ENCODE peak calls at places on chromosomes 2 and 18, in five cellular contexts. W is endodermal cell, A is epithelial cell of esophagus, O is cardiac fibroblast, Q is esophagus squamous epithelium. V is an unnamed sample.

GRCh38 chr18:22739243-22739642 is 193.9 kb upstream of the RBBP8 start:
- DNase-seq in A (no peak), O (no peak), W (no peak), Q (no peak), V (no peak)

GRCh38 chr2:42922790-42923631 is 130.6 kb upstream of the HAAO start:
- DNase-seq in Q (no peak), W (peak; percentile 29), O (peak; percentile 95), A (peak; percentile 71), V (peak; percentile 85)

GRCh38 chr2:1136071-1136470 is 185.4 kb downstream of the SNTG2 start:
- DNase-seq in W (peak; percentile 62), Q (no peak), A (no peak), O (peak; percentile 20), V (no peak)

GRCh38 chr2:206452750-206453149 is 9.4 kb downstream of the ADAM23 start:
- DNase-seq in A (peak; percentile 50), O (peak; percentile 33), W (no peak), Q (no peak), V (no peak)

GRCh38 chr2:24754985-24755690 is 38.1 kb downstream of the PTRHD1 start:
- DNase-seq in O (no peak), A (peak; percentile 35), W (no peak), Q (no peak), V (no peak)

GRCh38 chr2:181430406-181431199 is 26.6 kb upstream of the ITGA4 start:
- DNase-seq in A (peak; percentile 7), O (peak; percentile 23), W (no peak), Q (no peak), V (peak; percentile 10)

GRCh38 chr2:165497659-165498306 is 28.3 kb downstream of the CSRNP3 start:
- DNase-seq in Q (no peak), A (no peak), O (no peak), W (no peak), V (no peak)

GRCh38 chr2:136058262-136058661 is 59.7 kb downstream of the CXCR4 start:
- DNase-seq in A (no peak), W (no peak), O (no peak), Q (no peak), V (no peak)

GRCh38 chr18:39500320-39500719 is 1934.7 kb upstream of the CELF4 start:
- DNase-seq in W (no peak), Q (no peak), O (no peak), A (no peak), V (peak; percentile 16)

GRCh38 chr18:41371718-41372117 is 583.3 kb upstream of the PIK3C3 start:
- DNase-seq in W (no peak), Q (no peak), A (no peak), O (peak; percentile 34), V (no peak)

GRCh38 chr2:33322099-33322498 is 154.3 kb upstream of the RASGRP3 start:
- DNase-seq in W (no peak), A (no peak), Q (no peak), O (peak; percentile 68), V (peak; percentile 82)

GRCh38 chr18:45122510-45122909 is 441.8 kb downstream of the SETBP1 start:
- DNase-seq in A (peak; percentile 26), W (no peak), Q (no peak), O (peak; percentile 10), V (no peak)

GRCh38 chr2:218375212-218375611 is 6.9 kb upstream of the SLC11A1 start:
- DNase-seq in W (no peak), O (peak; percentile 56), Q (no peak), A (peak; percentile 16), V (peak; percentile 98)

GRCh38 chr2:213688129-213688528 is 403.9 kb downstream of the SPAG16 start:
- DNase-seq in A (no peak), O (no peak), W (no peak), Q (no peak), V (no peak)

GRCh38 chr18:6052449-6052913 is 157.2 kb upstream of the TMEM200C start:
- DNase-seq in Q (no peak), A (no peak), W (no peak), O (no peak), V (no peak)

GRCh38 chr2:127105656-127106456 is 1.1 kb downstream of the BIN1 start:
- DNase-seq in Q (no peak), A (peak; percentile 20), W (peak; percentile 79), O (peak; percentile 41), V (peak; percentile 73)

GRCh38 chr2:202736826-202737225 is 102.1 kb downstream of the FAM117B start:
- DNase-seq in A (no peak), O (no peak), W (no peak), Q (no peak), V (no peak)

GRCh38 chr2:130916438-130916705 is 79.7 kb downstream of the ARHGEF4 start:
- DNase-seq in A (no peak), O (no peak), Q (no peak), W (no peak), V (no peak)
- H3K4me3 ChIP-seq in A (no peak overlapping the region), O (no peak overlapping the region), Q (no peak overlapping the region), W (no peak overlapping the region), V (no peak overlapping the region)

GRCh38 chr2:143954844-143955243 is 565.1 kb downstream of the ZEB2 start:
- DNase-seq in A (no peak), W (no peak), O (no peak), Q (no peak), V (no peak)

GRCh38 chr2:143954208-143954607 is 565.7 kb downstream of the ZEB2 start:
- DNase-seq in W (no peak), O (peak; percentile 60), A (no peak), Q (no peak), V (no peak)

GRCh38 chr2:143955416-143956075 is 564.4 kb downstream of the ZEB2 start:
- DNase-seq in A (peak; percentile 19), O (peak; percentile 87), W (no peak), Q (no peak), V (peak; percentile 45)

GRCh38 chr2:143950675-143951074 is 569.2 kb downstream of the ZEB2 start:
- DNase-seq in A (no peak), W (no peak), O (no peak), Q (no peak), V (no peak)

GRCh38 chr2:143953386-143953785 is 566.5 kb downstream of the ZEB2 start:
- DNase-seq in A (no peak), Q (no peak), W (no peak), O (no peak), V (no peak)
- H3K4me3 ChIP-seq in A (no peak overlapping the region), Q (no peak overlapping the region), W (no peak overlapping the region), O (no peak overlapping the region), V (no peak overlapping the region)

DNA sequence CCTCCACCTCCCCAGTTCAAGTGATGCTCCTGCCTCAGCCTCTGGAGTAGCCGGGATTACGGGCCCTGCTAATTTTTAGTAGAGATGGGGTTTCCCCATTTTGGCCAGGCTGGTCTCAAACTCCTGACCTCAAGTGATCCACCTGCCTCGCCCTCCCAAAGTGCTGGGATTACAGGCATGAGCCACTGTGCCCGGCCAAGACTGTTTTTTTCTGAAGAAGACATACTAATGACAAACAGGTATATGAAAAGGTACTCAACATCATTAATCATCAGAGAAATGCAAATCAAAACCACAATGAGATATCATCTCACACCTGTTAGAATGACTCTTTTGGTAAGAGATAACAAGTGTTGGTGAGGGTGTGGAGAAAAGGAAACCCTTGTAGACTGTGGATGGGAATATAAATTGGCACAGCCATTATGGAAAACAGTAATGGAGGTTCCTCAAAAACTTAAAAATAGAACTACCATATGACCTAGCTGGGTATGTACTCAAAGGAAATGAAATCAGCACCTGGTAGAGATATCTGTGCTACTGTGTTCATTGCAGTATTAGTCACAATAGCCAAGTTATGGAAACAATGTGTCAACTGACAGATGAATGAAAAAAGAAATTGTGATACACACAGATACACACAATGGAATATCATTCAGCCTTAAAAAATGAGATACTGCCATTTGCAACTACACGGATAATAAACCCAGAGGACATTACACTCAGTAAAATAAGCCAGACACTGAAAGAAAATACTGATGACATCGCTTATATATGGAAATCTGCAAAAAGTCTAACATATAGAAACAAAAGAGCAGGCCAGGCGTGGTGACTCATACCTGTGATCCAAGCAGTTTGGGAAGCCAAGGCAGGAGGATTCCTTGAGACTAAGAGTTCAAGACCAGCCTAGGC is 20.8 kb downstream of the SOS1 start:
- DNase-seq in Q (no peak), W (no peak), A (peak; percentile 81), O (peak; percentile 72), V (no peak)
- H3K4me3 ChIP-seq in Q (no peak overlapping the region), W (no peak overlapping the region), A (no peak overlapping the region), O (no peak overlapping the region), V (no peak overlapping the region)

GRCh38 chr2:236086971-236087465 is 81.2 kb downstream of the GBX2 start:
- DNase-seq in O (no peak), A (no peak), Q (no peak), W (peak; percentile 81), V (no peak)

GRCh38 chr2:236088368-236089057 is 79.7 kb downstream of the GBX2 start:
- DNase-seq in A (peak; percentile 44), W (no peak), Q (no peak), O (peak; percentile 13), V (no peak)

GRCh38 chr2:236085647-236086046 is 82.5 kb downstream of the GBX2 start:
- DNase-seq in O (no peak), W (peak; percentile 69), A (no peak), Q (no peak), V (no peak)

GRCh38 chr2:236085211-236085610 is 83.0 kb downstream of the GBX2 start:
- DNase-seq in Q (no peak), O (no peak), A (no peak), W (no peak), V (no peak)

GRCh38 chr2:236086403-236086970 is 81.7 kb downstream of the GBX2 start:
- DNase-seq in Q (no peak), A (no peak), W (no peak), O (no peak), V (no peak)
- H3K4me3 ChIP-seq in Q (no peak overlapping the region), A (no peak overlapping the region), W (no peak overlapping the region), O (no peak overlapping the region), V (no peak overlapping the region)

GRCh38 chr2:10125842-10126596 is 3.5 kb downstream of the RRM2 start:
- DNase-seq in O (no peak), W (no peak), A (no peak), Q (no peak), V (no peak)
- H3K4me3 ChIP-seq in O (no peak overlapping the region), W (peak overlapping the region; percentile 55), A (no peak overlapping the region), Q (no peak overlapping the region), V (no peak overlapping the region)

GRCh38 chr2:112626604-112627059 is 19.1 kb upstream of the SLC20A1 start:
- DNase-seq in W (peak; percentile 85), O (peak; percentile 80), Q (no peak), A (peak; percentile 73), V (peak; percentile 72)
- H3K4me3 ChIP-seq in W (no peak overlapping the region), O (peak overlapping the region; percentile 8), Q (peak overlapping the region; percentile 9), A (no peak overlapping the region), V (no peak overlapping the region)

V was measured in fibroblast of villous mesenchyme.